ENCODE peak calls at places on chromosomes 7 and 10, in four cellular contexts. J is A549; P is dorsolateral prefrontal cortex; Y is CD8-positive, alpha-beta T cell. R is an unnamed sample.

GRCh38 chr7:106183952-106184351 is 71.8 kb upstream of the SYPL1 start:
- DNase-seq in J (no peak), P (no peak), Y (no peak), R (no peak)

GRCh38 chr7:8443871-8444756 is 10.7 kb downstream of the NXPH1 start:
- DNase-seq in J (peak), P (no peak), Y (no peak), R (no peak)

GRCh38 chr7:65971021-65971420 is 11.0 kb downstream of the GUSB start:
- DNase-seq in J (no peak), P (no peak), Y (no peak), R (no peak)

GRCh38 chr7:97748482-97748881 is 16.6 kb downstream of the TAC1 start:
- DNase-seq in J (no peak), P (no peak), Y (no peak), R (no peak)

GRCh38 chr10:96832721-96833219 is 672 bp downstream of the LCOR start:
- DNase-seq in J (peak), P (peak), Y (peak), R (no peak)

GRCh38 chr7:124996778-124997177 is 67.2 kb upstream of the POT1 start:
- DNase-seq in J (peak), P (no peak), Y (no peak), R (no peak)

GRCh38 chr10:28839600-28840007 is 162.3 kb downstream of the BAMBI start:
- DNase-seq in J (peak), P (no peak), Y (no peak), R (no peak)

GRCh38 chr10:29392376-29393021 is 103.6 kb downstream of the LYZL1 start:
- DNase-seq in J (peak), P (no peak), Y (peak), R (no peak)

GRCh38 chr7:75639071-75639892 is 99.5 kb downstream of the HIP1 start:
- DNase-seq in J (peak), P (peak), Y (peak), R (peak)

GRCh38 chr10:110273474-110273873 is 31.2 kb downstream of the SMNDC1 start:
- DNase-seq in J (peak), P (peak), Y (peak), R (no peak)

GRCh38 chr10:18795549-18795948 is 136.3 kb downstream of the ARL5B start:
- DNase-seq in J (no peak), P (no peak), Y (no peak), R (no peak)

GRCh38 chr7:157540606-157541294 is 203.9 kb downstream of the DNAJB6 start:
- DNase-seq in J (no peak), P (no peak), Y (no peak), R (no peak)

GRCh38 chr10:48838830-48839229 is 100.8 kb downstream of the LRRC18 start:
- DNase-seq in J (no peak), P (no peak), Y (no peak), R (no peak)

DNA sequence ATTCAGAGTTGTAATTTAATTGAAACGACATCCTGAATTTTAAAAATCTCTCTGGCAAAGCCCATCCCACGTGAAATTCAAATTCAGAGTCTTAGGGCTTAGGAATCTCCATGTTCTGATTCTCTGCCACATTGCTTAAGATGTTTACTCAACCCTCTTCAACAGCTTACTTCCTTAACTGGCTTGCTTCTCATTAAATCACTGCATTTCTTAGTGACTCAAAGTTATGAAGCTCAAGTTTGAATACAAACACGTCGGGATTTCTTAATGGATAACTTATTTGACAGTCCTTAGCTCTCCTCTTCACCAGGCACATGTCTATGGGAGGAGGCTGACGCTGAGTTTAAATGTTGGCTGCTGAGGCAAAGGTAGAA is 300.1 kb upstream of the PITRM1 start:
- DNase-seq in J (peak), P (no peak), Y (no peak), R (no peak)
- H3K27ac ChIP-seq in J (peak), P (peak), Y (no peak), R (peak)

GRCh38 chr10:98244586-98244985 is 23.4 kb downstream of the LOXL4 start:
- DNase-seq in J (no peak), P (no peak), Y (no peak), R (no peak)
- H3K27ac ChIP-seq in J (no peak), P (no peak), Y (no peak), R (no peak)

GRCh38 chr7:30147223-30147622 is 12.4 kb downstream of the MTURN start:
- DNase-seq in J (no peak), P (no peak), Y (no peak), R (no peak)

GRCh38 chr7:30143748-30144251 is 9.0 kb downstream of the MTURN start:
- DNase-seq in J (no peak), P (no peak), Y (no peak), R (no peak)

GRCh38 chr7:30144659-30145321 is 10.0 kb downstream of the MTURN start:
- DNase-seq in J (no peak), P (no peak), Y (no peak), R (no peak)

GRCh38 chr7:30146127-30146612 is 11.4 kb downstream of the MTURN start:
- DNase-seq in J (no peak), P (peak), Y (no peak), R (no peak)

GRCh38 chr7:30145521-30145920 is 10.7 kb downstream of the MTURN start:
- DNase-seq in J (no peak), P (no peak), Y (no peak), R (no peak)
- H3K27ac ChIP-seq in J (no peak), P (peak), Y (no peak), R (no peak)

GRCh38 chr7:116340201-116340847 is 130.0 kb downstream of the TES start:
- DNase-seq in J (no peak), P (no peak), Y (no peak), R (no peak)

GRCh38 chr7:116339564-116339963 is 129.2 kb downstream of the TES start:
- DNase-seq in J (no peak), P (no peak), Y (no peak), R (no peak)

GRCh38 chr7:116334555-116334954 is 124.2 kb downstream of the TES start:
- DNase-seq in J (no peak), P (no peak), Y (no peak), R (no peak)

GRCh38 chr7:116337800-116338199 is 127.5 kb downstream of the TES start:
- DNase-seq in J (no peak), P (no peak), Y (no peak), R (no peak)

DNA sequence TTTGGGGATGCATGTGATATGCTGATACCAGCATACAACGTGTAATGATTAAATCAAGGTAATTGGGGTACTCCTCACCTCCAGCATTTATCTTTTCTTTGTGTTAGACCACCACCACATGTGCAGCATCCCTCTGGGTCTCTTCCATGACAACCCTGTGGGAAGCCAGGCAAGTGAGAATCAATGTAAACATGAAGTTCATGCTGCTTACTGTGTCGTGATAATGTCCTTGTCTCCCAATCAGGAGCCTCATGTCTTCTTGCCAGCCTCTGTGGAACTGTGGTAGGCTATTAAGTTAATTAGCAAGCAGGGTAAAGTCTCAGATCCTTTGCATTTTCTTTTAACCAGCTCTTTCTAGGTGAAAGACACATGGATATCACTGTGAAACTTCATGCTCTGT is 126.7 kb downstream of the TES start:
- DNase-seq in J (no peak), P (no peak), Y (no peak), R (no peak)
- H3K27ac ChIP-seq in J (peak), P (no peak), Y (no peak), R (no peak)

GRCh38 chr7:911791-912480 is 35.6 kb downstream of the GET4 start:
- DNase-seq in J (no peak), P (peak), Y (peak), R (peak)

GRCh38 chr7:909358-910329 is 33.3 kb downstream of the GET4 start:
- DNase-seq in J (peak), P (peak), Y (peak), R (peak)

GRCh38 chr7:910931-911431 is 34.6 kb downstream of the GET4 start:
- DNase-seq in J (no peak), P (no peak), Y (peak), R (no peak)

GRCh38 chr7:908159-908918 is 32.0 kb downstream of the GET4 start:
- DNase-seq in J (no peak), P (no peak), Y (peak), R (no peak)

DNA sequence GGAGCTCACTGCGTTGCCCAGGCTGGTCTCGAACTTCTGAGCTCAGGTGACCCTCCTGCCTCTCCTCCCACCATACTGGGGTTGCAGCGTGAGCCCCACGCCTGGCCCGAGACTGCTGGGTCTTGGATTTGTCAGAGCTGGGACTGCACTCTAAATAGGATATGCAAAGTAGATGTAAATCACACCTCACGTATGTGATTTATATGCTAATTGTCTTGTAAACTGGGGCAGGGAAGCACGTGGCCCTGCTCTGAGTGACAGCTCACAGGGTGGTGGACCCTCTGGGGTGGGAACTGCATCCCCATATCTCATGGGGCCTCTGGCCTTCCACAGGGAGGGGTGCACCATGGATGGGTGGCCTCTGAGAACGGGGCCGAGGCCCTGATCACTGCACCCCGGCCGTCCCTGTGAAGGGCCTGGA is 34.1 kb downstream of the GET4 start:
- DNase-seq in J (no peak), P (no peak), Y (peak), R (no peak)
- H3K27ac ChIP-seq in J (no peak), P (peak), Y (no peak), R (peak)

GRCh38 chr7:143384741-143385631 is 3.8 kb downstream of the ZYX start:
- DNase-seq in J (no peak), P (no peak), Y (no peak), R (no peak)
- H3K27ac ChIP-seq in J (no peak), P (no peak), Y (no peak), R (no peak)

DNA sequence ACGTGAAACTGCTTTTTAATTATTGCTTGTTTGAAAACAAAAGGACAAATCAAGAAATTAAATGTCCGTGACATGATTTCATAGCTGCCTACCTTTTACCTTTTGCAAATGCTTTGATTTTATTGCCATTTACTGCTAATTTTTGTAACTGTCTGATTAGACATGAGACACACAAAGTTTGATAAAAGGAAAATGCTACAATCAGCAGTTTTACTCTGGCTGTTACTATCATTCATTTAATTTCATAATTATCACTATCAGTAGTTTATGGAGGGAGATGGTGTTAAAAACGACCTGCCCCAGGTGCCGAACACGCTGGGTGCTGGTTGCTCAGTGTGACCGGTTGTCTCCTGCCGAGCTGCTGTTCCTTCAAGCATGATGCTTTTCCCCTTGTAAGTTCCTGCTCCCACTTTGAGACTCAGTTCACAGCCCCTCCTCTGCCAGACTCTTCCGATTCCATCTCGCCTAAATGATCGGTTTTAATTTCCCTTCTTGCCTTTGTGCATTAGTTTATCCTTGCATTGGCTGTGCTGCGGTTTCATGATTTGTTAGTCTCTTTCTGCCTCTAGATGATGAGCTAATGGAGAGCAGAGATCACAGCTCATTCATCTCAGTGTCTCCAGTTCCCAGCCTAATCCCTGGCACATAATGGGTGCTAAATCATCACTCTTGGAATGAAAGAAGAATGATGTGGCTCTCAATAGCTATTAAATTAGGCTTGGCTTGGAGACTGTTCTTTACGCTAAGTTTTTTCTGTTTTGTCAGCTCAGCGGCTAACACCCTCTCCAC is 110.6 kb downstream of the PFKFB3 start:
- DNase-seq in J (no peak), P (no peak), Y (no peak), R (no peak)
- H3K27ac ChIP-seq in J (peak), P (no peak), Y (no peak), R (no peak)

GRCh38 chr10:103367782-103368518 is at the start of gene TAF5:
- DNase-seq in J (peak), P (peak), Y (peak), R (peak)

DNA sequence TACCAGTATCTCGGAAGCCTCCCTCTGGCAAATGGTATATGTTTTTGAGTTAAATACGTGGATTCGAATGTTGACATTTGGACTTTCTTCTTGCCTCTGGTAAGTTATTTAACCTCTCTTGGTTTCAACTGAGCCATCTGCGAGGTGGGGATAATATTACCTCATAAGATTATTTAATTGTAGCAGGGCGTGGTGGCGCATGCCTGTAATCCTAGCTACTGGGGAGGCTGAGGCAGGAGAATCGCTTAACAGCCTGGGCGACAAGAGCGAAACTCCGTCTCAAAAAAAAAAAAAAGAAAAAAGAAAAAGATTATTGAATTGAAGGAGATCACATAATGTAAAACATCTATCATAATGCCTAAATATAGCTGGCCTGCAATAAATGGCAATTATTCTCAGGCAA is 396 bp upstream of the TAF5 start:
- DNase-seq in J (no peak), P (no peak), Y (no peak), R (no peak)
- H3K27ac ChIP-seq in J (peak), P (peak), Y (peak), R (peak)